ENCODE peak calls at places on chromosomes 2 and 18, in eight cellular contexts. B, C, P, K, T, H, F and A are unnamed samples.

GRCh38 chr2:138432971-138433370 is 68.6 kb upstream of the SPOPL start:
- DNase-seq in B (no peak), C (no peak), P (no peak), F (no peak), H (no peak), T (no peak), K (peak), A (no peak)

GRCh38 chr2:67566292-67566691 is 169.2 kb downstream of the ETAA1 start:
- DNase-seq in B (no peak), H (no peak), C (peak), P (no peak), K (no peak), F (no peak), T (no peak), A (no peak)

GRCh38 chr2:26274058-26274613 is 29.4 kb downstream of the HADHB start:
- DNase-seq in P (peak), T (no peak), K (peak), B (no peak), F (no peak), H (peak), C (no peak), A (peak)

GRCh38 chr2:225428360-225428759 is 28.9 kb downstream of the NYAP2 start:
- DNase-seq in H (no peak), C (no peak), P (no peak), T (no peak), B (peak), F (no peak), K (no peak), A (no peak)

GRCh38 chr2:125516496-125517109 is 1139.4 kb upstream of the GYPC start:
- DNase-seq in H (no peak), P (peak), F (no peak), C (peak), T (no peak), B (no peak), K (no peak), A (peak)

GRCh38 chr18:68764016-68764415 is 33.9 kb upstream of the CCDC102B start:
- DNase-seq in F (no peak), H (no peak), C (no peak), P (peak), T (no peak), K (no peak), B (no peak), A (no peak)

GRCh38 chr2:160220001-160220400 is 19.9 kb upstream of the ITGB6 start:
- DNase-seq in F (no peak), H (no peak), P (no peak), C (no peak), T (no peak), B (no peak), K (no peak), A (no peak)

GRCh38 chr2:10915236-10915635 is 3.5 kb downstream of the KCNF1 start:
- DNase-seq in K (no peak), H (no peak), T (no peak), P (no peak), B (no peak), C (no peak), F (no peak), A (no peak)

GRCh38 chr2:105454801-105455485 is 56.1 kb upstream of the FHL2 start:
- DNase-seq in K (peak), B (no peak), H (peak), T (no peak), C (peak), F (no peak), P (peak), A (peak)

GRCh38 chr18:48824231-48824970 is 126.4 kb downstream of the SMAD7 start:
- DNase-seq in P (no peak), H (no peak), K (no peak), B (no peak), F (no peak), T (no peak), C (no peak), A (no peak)

GRCh38 chr2:64222351-64222750 is 78.1 kb upstream of the PELI1 start:
- DNase-seq in C (no peak), F (no peak), P (no peak), K (no peak), B (no peak), H (no peak), T (no peak), A (no peak)

GRCh38 chr18:5073026-5073944 is 123.8 kb downstream of the AKAIN1 start:
- DNase-seq in F (peak), H (no peak), C (peak), B (peak), K (peak), P (peak), T (peak), A (peak)

GRCh38 chr2:82330104-82330503 is 2025.6 kb upstream of the LRRTM1 start:
- DNase-seq in T (no peak), H (no peak), F (no peak), K (no peak), C (no peak), B (no peak), P (no peak), A (no peak)

GRCh38 chr2:112630268-112630667 is 15.5 kb upstream of the SLC20A1 start:
- DNase-seq in F (no peak), C (no peak), T (no peak), H (no peak), P (no peak), B (no peak), K (no peak), A (no peak)

GRCh38 chr2:25822190-25823117 is 55.8 kb downstream of the ASXL2 start:
- DNase-seq in C (no peak), B (no peak), P (no peak), F (peak), K (no peak), T (peak), H (no peak), A (no peak)

GRCh38 chr2:229443141-229443540 is 172.1 kb upstream of the PID1 start:
- DNase-seq in T (no peak), F (no peak), P (no peak), H (no peak), C (no peak), K (no peak), B (no peak), A (no peak)

GRCh38 chr2:54597153-54597827 is 126.2 kb upstream of the EML6 start:
- DNase-seq in T (no peak), H (no peak), F (no peak), K (no peak), P (no peak), B (peak), C (no peak), A (no peak)

GRCh38 chr18:12703714-12704113 is 872 bp downstream of the PSMG2 start:
- DNase-seq in C (peak), F (no peak), P (peak), B (no peak), T (no peak), H (no peak), K (peak), A (no peak)